ENCODE peak calls at places on chromosome 18, in four cellular contexts. O is K562, I is H1, R is HepG2. U is an unnamed sample.

GRCh38 chr18:13320891-13321425 is 102.4 kb downstream of the LDLRAD4 start:
- DNase-seq in I (no peak), R (no peak), O (no peak), U (no peak)

GRCh38 chr18:59426855-59427254 is 67.8 kb upstream of the LMAN1 start:
- DNase-seq in I (no peak), R (no peak), O (no peak), U (no peak)

GRCh38 chr18:49591271-49591670 is 29.4 kb downstream of the LIPG start:
- DNase-seq in O (no peak), I (no peak), R (no peak), U (no peak)

GRCh38 chr18:22311301-22311700 is 106.4 kb downstream of the CTAGE1 start:
- DNase-seq in R (no peak), I (no peak), O (no peak), U (no peak)

GRCh38 chr18:24039666-24040065 is 25.1 kb downstream of the TTC39C start:
- DNase-seq in O (no peak), R (no peak), I (no peak), U (no peak)

GRCh38 chr18:22871809-22872525 is 61.2 kb upstream of the RBBP8 start:
- DNase-seq in I (no peak), R (no peak), O (no peak), U (no peak)

GRCh38 chr18:58087928-58088722 is 44.1 kb downstream of the NEDD4L start:
- DNase-seq in R (no peak), I (no peak), O (peak), U (no peak)

GRCh38 chr18:29184654-29185053 is 1007.7 kb upstream of the CDH2 start:
- DNase-seq in O (no peak), R (no peak), I (no peak), U (no peak)

GRCh38 chr18:45954070-45954712 is 12.9 kb downstream of the EPG5 start:
- DNase-seq in R (no peak), O (no peak), I (no peak), U (no peak)

GRCh38 chr18:63346471-63347183 is 20.4 kb downstream of the KDSR start:
- DNase-seq in O (no peak), I (no peak), R (no peak), U (no peak)

GRCh38 chr18:22471546-22472131 is 53.9 kb upstream of the CTAGE1 start:
- DNase-seq in I (no peak), O (no peak), R (no peak), U (no peak)

GRCh38 chr18:77702686-77703085 is 453.0 kb downstream of the GALR1 start:
- DNase-seq in R (peak), O (no peak), I (no peak), U (no peak)

GRCh38 chr18:76412010-76412817 is 82.8 kb downstream of the ZNF516 start:
- DNase-seq in I (no peak), O (no peak), R (no peak), U (no peak)

GRCh38 chr18:40079786-40080185 is 1875.2 kb upstream of the PIK3C3 start:
- DNase-seq in O (no peak), I (no peak), R (no peak), U (no peak)

GRCh38 chr18:57150828-57151227 is 3.9 kb downstream of the BOD1L2 start:
- DNase-seq in O (peak), R (no peak), I (peak), U (no peak)

GRCh38 chr18:75160315-75160714 is 48.6 kb downstream of the PTGR3 start:
- DNase-seq in I (no peak), O (no peak), R (no peak), U (no peak)

GRCh38 chr18:48982269-48982668 is 31.5 kb upstream of the SMAD7 start:
- DNase-seq in R (peak), I (no peak), O (peak), U (no peak)

GRCh38 chr18:58005885-58006523 is 38.0 kb upstream of the NEDD4L start:
- DNase-seq in O (no peak), I (no peak), R (no peak), U (no peak)

GRCh38 chr18:49155857-49156256 is 205.1 kb upstream of the SMAD7 start:
- DNase-seq in O (no peak), I (no peak), R (no peak), U (no peak)

GRCh38 chr18:25335062-25335461 is 16.9 kb downstream of the ZNF521 start:
- DNase-seq in I (no peak), O (no peak), R (no peak), U (no peak)

GRCh38 chr18:79465392-79465991 is 69.8 kb downstream of the NFATC1 start:
- DNase-seq in O (no peak), I (no peak), R (no peak), U (peak)

GRCh38 chr18:79510731-79511141 is 115.0 kb downstream of the NFATC1 start:
- DNase-seq in O (no peak), R (no peak), I (no peak), U (no peak)

GRCh38 chr18:77544792-77545191 is 295.1 kb downstream of the GALR1 start:
- DNase-seq in R (no peak), O (no peak), I (no peak), U (no peak)

GRCh38 chr18:33010149-33010548 is 237.3 kb upstream of the KLHL14 start:
- DNase-seq in O (no peak), R (peak), I (no peak), U (no peak)

GRCh38 chr18:24846133-24846532 is 385.7 kb downstream of the HRH4 start:
- DNase-seq in O (no peak), R (no peak), I (no peak), U (no peak)

GRCh38 chr18:44812426-44812825 is 131.7 kb downstream of the SETBP1 start:
- DNase-seq in O (no peak), R (no peak), I (no peak), U (no peak)

GRCh38 chr18:78138993-78139496 is 840.6 kb upstream of the SALL3 start:
- DNase-seq in O (no peak), R (no peak), I (peak), U (no peak)

GRCh38 chr18:58554404-58554803 is 74.5 kb downstream of the ALPK2 start:
- DNase-seq in R (no peak), O (no peak), I (no peak), U (no peak)

GRCh38 chr18:457120-457519 is 43.4 kb downstream of the COLEC12 start:
- DNase-seq in O (no peak), I (no peak), R (no peak), U (no peak)

GRCh38 chr18:60259052-60259681 is 113.4 kb downstream of the MC4R start:
- DNase-seq in O (no peak), R (no peak), I (no peak), U (no peak)

GRCh38 chr18:70221156-70221910 is 15.8 kb upstream of the RTTN start:
- DNase-seq in O (no peak), I (no peak), R (no peak), U (no peak)

GRCh38 chr18:23658296-23658695 is 4.4 kb downstream of the ANKRD29 start:
- DNase-seq in I (no peak), R (no peak), O (no peak), U (no peak)

GRCh38 chr18:47931707-47932103 is 1.2 kb upstream of the SMAD2 start:
- DNase-seq in O (peak), I (no peak), R (no peak), U (no peak)

GRCh38 chr18:27887711-27888495 is 289.0 kb downstream of the CDH2 start:
- DNase-seq in O (no peak), I (no peak), R (no peak), U (no peak)

GRCh38 chr18:27887287-27887686 is 289.6 kb downstream of the CDH2 start:
- DNase-seq in I (no peak), O (no peak), R (no peak), U (no peak)
- TF ChIP-seq CBX5 in I (no peak), O (no peak), R (no peak), U (no peak)

DNA sequence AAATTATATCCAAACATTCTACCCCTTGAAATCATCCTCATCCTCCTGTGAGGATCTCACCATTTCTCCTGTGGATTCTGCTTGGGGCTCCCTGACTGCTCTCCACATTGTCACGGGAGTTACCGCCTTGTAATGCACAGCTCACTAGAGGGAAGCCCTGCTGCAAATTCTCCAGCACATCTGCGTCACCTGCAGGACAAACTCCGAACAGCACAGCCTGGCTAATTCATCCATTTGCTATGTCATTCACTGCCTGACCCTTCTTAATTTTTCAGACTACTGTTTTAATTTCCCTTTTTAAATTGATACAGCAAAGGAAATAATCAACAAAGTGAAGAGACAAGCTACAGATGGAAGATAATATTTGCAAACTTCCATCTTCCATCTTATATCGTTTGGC is 627.4 kb downstream of the FBXO15 start:
- DNase-seq in R (peak), O (no peak), I (peak), U (no peak)
- TF ChIP-seq POLR2AphosphoS5 in R (no peak), O (no peak), I (no peak), U (no peak)

GRCh38 chr18:21115519-21116411 is 4.2 kb upstream of the ROCK1 start:
- DNase-seq in I (no peak), R (no peak), O (no peak), U (no peak)

GRCh38 chr18:21112543-21113105 is 1.0 kb upstream of the ROCK1 start:
- DNase-seq in O (peak), R (no peak), I (no peak), U (no peak)

GRCh38 chr18:21112140-21112473 is 494 bp upstream of the ROCK1 start:
- DNase-seq in I (no peak), R (no peak), O (no peak), U (no peak)

GRCh38 chr18:21123290-21123926 is 11.8 kb upstream of the ROCK1 start:
- DNase-seq in O (no peak), R (no peak), I (no peak), U (no peak)

DNA sequence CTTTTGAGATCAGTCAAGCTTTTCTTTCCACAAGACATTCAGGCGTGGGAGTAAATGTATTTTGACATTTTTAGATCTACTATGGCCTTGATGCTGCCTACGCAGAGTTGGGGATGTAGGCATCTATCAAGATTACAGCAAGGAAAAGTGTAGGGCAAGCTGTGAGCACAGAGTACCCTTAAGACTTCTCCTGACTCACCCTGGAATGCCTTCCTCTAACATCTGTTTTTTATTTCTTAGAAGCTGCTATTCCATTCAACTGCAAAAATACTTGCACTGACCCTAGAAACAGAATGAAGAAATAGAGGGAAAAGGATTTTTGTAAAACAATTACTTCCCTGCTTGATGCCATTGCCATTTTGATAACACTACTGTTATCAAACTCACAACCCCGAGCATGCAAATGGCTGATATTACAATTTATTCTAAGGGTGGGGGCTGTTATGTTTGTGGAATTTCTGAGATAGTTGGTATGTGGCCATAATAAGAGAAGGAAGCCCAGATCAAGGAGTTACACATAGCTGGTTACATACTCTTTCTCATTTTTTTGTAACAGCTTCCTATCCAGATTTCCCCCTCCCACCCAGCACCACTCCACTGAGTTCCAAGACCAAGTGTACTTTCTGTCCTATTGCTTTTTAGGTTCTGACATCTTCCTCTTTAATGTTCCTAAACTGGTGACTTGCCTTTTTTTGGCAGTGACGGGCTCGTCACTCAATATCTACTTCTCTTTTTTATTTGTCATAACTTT is 5.9 kb upstream of the ROCK1 start:
- DNase-seq in O (no peak), I (no peak), R (no peak), U (no peak)
- TF ChIP-seq CBX5 in O (no peak), I (no peak), R (no peak), U (no peak)

GRCh38 chr18:3246636-3247242 is 862 bp upstream of the MYL12A start:
- DNase-seq in R (no peak), I (no peak), O (peak), U (no peak)

GRCh38 chr18:3245185-3245564 is 2.4 kb upstream of the MYL12A start:
- DNase-seq in O (no peak), R (no peak), I (no peak), U (no peak)

GRCh38 chr18:3248062-3248669 is 565 bp downstream of the MYL12A start:
- DNase-seq in R (no peak), O (no peak), I (no peak), U (no peak)

GRCh38 chr18:3247243-3248061 is at the start of gene MYL12A:
- DNase-seq in I (peak), O (peak), R (peak), U (peak)

DNA sequence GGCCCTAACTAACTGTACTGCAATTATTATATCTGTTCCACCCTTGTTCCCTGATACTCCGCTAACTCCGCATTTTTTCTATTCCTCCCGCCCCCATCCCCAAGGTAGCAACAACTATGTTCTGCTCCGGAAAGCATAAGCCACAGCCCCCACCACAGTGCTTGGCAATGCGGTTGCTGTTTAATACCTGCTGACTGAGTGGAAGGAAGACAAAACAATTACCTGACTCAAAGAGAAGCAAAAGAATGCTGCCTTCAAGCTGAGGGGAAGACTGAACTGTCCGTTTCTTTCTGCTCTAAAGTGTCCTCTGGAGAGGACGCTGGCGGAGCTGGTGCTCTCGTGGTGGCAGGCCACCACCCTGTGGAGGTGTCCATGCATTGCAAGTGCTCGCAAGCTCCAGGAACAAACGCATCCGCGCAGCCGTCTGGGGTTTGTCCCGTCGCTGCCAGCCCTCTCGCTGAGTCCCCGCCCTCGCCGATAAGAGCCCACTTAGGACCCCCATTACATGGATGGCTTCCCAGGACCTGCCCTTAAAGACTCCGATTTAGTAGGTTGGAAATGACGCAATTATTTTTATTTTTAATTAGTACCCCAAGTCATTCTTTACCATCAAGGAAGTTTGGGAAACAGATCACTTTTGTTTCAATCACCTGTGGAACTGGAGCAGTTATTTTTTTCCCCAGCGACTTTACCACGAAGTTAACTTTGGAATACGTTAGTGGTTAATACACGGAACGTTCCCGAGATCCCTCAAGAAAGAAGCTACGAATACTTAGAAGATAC is 1.6 kb upstream of the MYL12A start:
- DNase-seq in R (peak), O (peak), I (peak), U (no peak)
- TF ChIP-seq POLR2AphosphoS5 in R (peak), O (peak), I (no peak), U (peak)

DNA sequence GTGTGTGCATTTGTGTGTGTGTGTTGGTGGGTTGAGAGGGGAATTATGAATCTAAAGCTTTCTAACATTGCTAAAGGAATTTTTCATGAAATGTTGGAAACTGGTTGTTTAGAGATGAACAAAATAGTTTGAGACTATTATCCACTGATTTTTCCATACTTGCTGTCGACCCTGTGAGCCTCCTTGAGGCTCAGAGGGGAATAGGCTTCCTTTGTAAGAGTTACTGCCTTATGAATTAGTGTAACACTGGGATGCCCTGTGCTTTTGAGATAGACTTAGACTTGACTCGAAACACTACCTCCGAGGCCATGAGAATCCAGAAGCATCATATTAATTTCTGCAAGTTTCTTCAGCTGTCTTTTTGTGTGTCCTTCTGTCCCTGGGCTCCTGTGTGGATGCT is 37.9 kb downstream of the AQP4 start:
- DNase-seq in O (no peak), I (no peak), R (no peak), U (no peak)
- TF ChIP-seq CBX5 in O (no peak), I (no peak), R (no peak), U (no peak)

GRCh38 chr18:2589345-2590060 is 18.1 kb downstream of the NDC80 start:
- DNase-seq in R (peak), I (no peak), O (no peak), U (no peak)

GRCh38 chr18:2587788-2588187 is 16.4 kb downstream of the NDC80 start:
- DNase-seq in R (no peak), I (no peak), O (no peak), U (no peak)

GRCh38 chr18:2590303-2590702 is 18.9 kb downstream of the NDC80 start:
- DNase-seq in O (no peak), R (no peak), I (no peak), U (no peak)

DNA sequence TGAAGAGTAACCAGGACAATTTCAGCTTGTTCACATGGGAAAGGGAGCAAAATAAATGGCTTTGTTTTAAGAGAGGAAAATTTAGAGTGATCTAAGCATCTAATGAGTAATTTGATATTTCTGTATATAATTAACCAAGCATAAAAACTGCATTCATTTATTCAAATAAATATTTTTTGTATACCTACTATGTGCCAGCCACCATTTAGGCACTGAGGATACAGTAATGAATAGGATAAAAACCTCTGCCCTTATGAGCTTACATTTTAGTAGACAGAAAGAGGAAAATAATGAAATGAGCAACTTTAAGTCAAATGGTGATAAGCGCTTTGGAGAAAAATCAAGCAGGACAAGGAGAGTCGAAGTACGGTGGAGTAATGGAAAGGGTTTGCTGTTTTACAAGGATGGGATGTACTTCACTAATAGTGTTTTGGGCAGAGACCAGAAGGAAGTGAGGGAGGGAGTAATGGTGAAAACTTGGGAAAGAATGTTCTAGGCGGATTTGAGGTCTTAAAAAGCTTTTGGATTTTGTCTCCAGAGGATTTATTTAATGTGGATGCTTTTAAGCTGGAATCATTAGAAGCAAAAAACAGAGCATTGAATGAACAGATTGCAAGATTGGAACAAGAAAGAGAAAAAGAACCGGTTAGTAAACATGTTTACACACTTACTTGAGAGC is 17.4 kb downstream of the NDC80 start:
- DNase-seq in R (no peak), I (no peak), O (no peak), U (no peak)
- TF ChIP-seq POLR2AphosphoS5 in R (no peak), I (no peak), O (no peak), U (no peak)

U was measured in GM12878.